ENCODE peak calls at places on chromosomes 3 and 15, in five cellular contexts. One of them, this sample, is unnamed.

GRCh38 chr3:196141052-196141865 is 59.4 kb upstream of the TFRC start:
- DNase-seq in endodermal cell: no peak
- DNase-seq in stomach: no peak
- DNase-seq in astrocyte: no peak
- DNase-seq in psoas muscle: no peak
- DNase-seq in this sample: no peak

GRCh38 chr3:29301332-29302011 is 20.6 kb downstream of the RBMS3 start:
- DNase-seq in endodermal cell: no peak
- DNase-seq in stomach: no peak
- DNase-seq in astrocyte: no peak
- DNase-seq in psoas muscle: no peak
- DNase-seq in this sample: no peak

GRCh38 chr15:25798207-25798931 is 64.8 kb downstream of the ATP10A start:
- DNase-seq in endodermal cell: no peak
- DNase-seq in stomach: no peak
- DNase-seq in astrocyte: peak
- DNase-seq in psoas muscle: no peak
- DNase-seq in this sample: no peak

GRCh38 chr3:57855281-57855680 is 99.2 kb downstream of the SLMAP start:
- DNase-seq in endodermal cell: no peak
- DNase-seq in stomach: no peak
- DNase-seq in astrocyte: peak
- DNase-seq in psoas muscle: no peak
- DNase-seq in this sample: no peak

GRCh38 chr3:142088522-142088921 is 60.8 kb downstream of the TFDP2 start:
- DNase-seq in endodermal cell: no peak
- DNase-seq in stomach: no peak
- DNase-seq in astrocyte: peak
- DNase-seq in psoas muscle: no peak
- DNase-seq in this sample: no peak

GRCh38 chr15:71114066-71114680 is 1.1 kb upstream of the THSD4 start:
- DNase-seq in endodermal cell: peak
- DNase-seq in stomach: no peak
- DNase-seq in astrocyte: no peak
- DNase-seq in psoas muscle: no peak
- DNase-seq in this sample: no peak

GRCh38 chr15:60511351-60512157 is 32.6 kb upstream of the ICE2 start:
- DNase-seq in endodermal cell: no peak
- DNase-seq in stomach: no peak
- DNase-seq in astrocyte: no peak
- DNase-seq in psoas muscle: no peak
- DNase-seq in this sample: no peak

GRCh38 chr3:75396316-75396802 is 267.8 kb upstream of the FRG2C start:
- DNase-seq in endodermal cell: no peak
- DNase-seq in stomach: no peak
- DNase-seq in astrocyte: no peak
- DNase-seq in psoas muscle: no peak
- DNase-seq in this sample: no peak

GRCh38 chr3:49867871-49868321 is 1.8 kb downstream of the CAMKV start:
- DNase-seq in endodermal cell: peak
- DNase-seq in stomach: no peak
- DNase-seq in astrocyte: peak
- DNase-seq in psoas muscle: no peak
- DNase-seq in this sample: no peak

GRCh38 chr15:39207532-39208115 is 373.3 kb upstream of the THBS1 start:
- DNase-seq in endodermal cell: no peak
- DNase-seq in stomach: no peak
- DNase-seq in astrocyte: no peak
- DNase-seq in psoas muscle: no peak
- DNase-seq in this sample: no peak

GRCh38 chr3:38957296-38957695 is 94.4 kb downstream of the SCN11A start:
- DNase-seq in endodermal cell: no peak
- DNase-seq in stomach: no peak
- DNase-seq in astrocyte: no peak
- DNase-seq in psoas muscle: no peak
- DNase-seq in this sample: no peak

GRCh38 chr15:80242802-80243201 is 9.2 kb downstream of the CTXND1 start:
- DNase-seq in endodermal cell: no peak
- DNase-seq in stomach: no peak
- DNase-seq in astrocyte: no peak
- DNase-seq in psoas muscle: no peak
- DNase-seq in this sample: no peak

GRCh38 chr15:55588070-55588817 is at the start of gene PYGO1:
- DNase-seq in endodermal cell: peak
- DNase-seq in stomach: peak
- DNase-seq in astrocyte: peak
- DNase-seq in psoas muscle: peak
- DNase-seq in this sample: no peak

GRCh38 chr15:64877435-64877834 is 34.3 kb upstream of the ANKDD1A start:
- DNase-seq in endodermal cell: no peak
- DNase-seq in stomach: peak
- DNase-seq in astrocyte: no peak
- DNase-seq in psoas muscle: peak
- DNase-seq in this sample: peak

GRCh38 chr15:58597943-58598828 is 151.3 kb downstream of the ADAM10 start:
- DNase-seq in endodermal cell: peak
- DNase-seq in stomach: no peak
- DNase-seq in astrocyte: no peak
- DNase-seq in psoas muscle: no peak
- DNase-seq in this sample: no peak

GRCh38 chr15:69357773-69358765 is 56.1 kb upstream of the KIF23 start:
- DNase-seq in endodermal cell: no peak
- DNase-seq in stomach: peak
- DNase-seq in astrocyte: peak
- DNase-seq in psoas muscle: peak
- DNase-seq in this sample: peak

GRCh38 chr3:136751259-136752045 is 726 bp downstream of the STAG1 start:
- DNase-seq in endodermal cell: peak
- DNase-seq in stomach: peak
- DNase-seq in astrocyte: peak
- DNase-seq in psoas muscle: peak
- DNase-seq in this sample: peak

GRCh38 chr3:190092250-190092649 is 28.4 kb downstream of the P3H2 start:
- DNase-seq in endodermal cell: no peak
- DNase-seq in stomach: no peak
- DNase-seq in astrocyte: peak
- DNase-seq in psoas muscle: no peak
- DNase-seq in this sample: no peak

GRCh38 chr3:13040381-13041074 is 32.7 kb downstream of the IQSEC1 start:
- DNase-seq in endodermal cell: no peak
- DNase-seq in stomach: no peak
- DNase-seq in astrocyte: no peak
- DNase-seq in psoas muscle: no peak
- DNase-seq in this sample: no peak

GRCh38 chr3:5347486-5347885 is 160.0 kb downstream of the EDEM1 start:
- DNase-seq in endodermal cell: no peak
- DNase-seq in stomach: no peak
- DNase-seq in astrocyte: no peak
- DNase-seq in psoas muscle: no peak
- DNase-seq in this sample: no peak

GRCh38 chr3:72150634-72151412 is 365.9 kb upstream of the PROK2 start:
- DNase-seq in endodermal cell: no peak
- DNase-seq in stomach: peak
- DNase-seq in astrocyte: no peak
- DNase-seq in psoas muscle: no peak
- DNase-seq in this sample: no peak

GRCh38 chr3:168071971-168072645 is 23.6 kb downstream of the GOLIM4 start:
- DNase-seq in endodermal cell: no peak
- DNase-seq in stomach: no peak
- DNase-seq in astrocyte: no peak
- DNase-seq in psoas muscle: no peak
- DNase-seq in this sample: no peak

GRCh38 chr15:70495988-70496387 is 267.4 kb downstream of the UACA start:
- DNase-seq in endodermal cell: no peak
- DNase-seq in stomach: no peak
- DNase-seq in astrocyte: no peak
- DNase-seq in psoas muscle: no peak
- DNase-seq in this sample: no peak

GRCh38 chr3:131735121-131735520 is 232.3 kb upstream of the MRPL3 start:
- DNase-seq in endodermal cell: no peak
- DNase-seq in stomach: no peak
- DNase-seq in astrocyte: peak
- DNase-seq in psoas muscle: no peak
- DNase-seq in this sample: no peak
- H3K27ac ChIP-seq in endodermal cell: no peak
- H3K27ac ChIP-seq in stomach: no peak
- H3K27ac ChIP-seq in astrocyte: peak
- H3K27ac ChIP-seq in psoas muscle: no peak
- H3K27ac ChIP-seq in this sample: no peak

GRCh38 chr3:150840733-150841515 is 64.3 kb downstream of the MINDY4B start:
- DNase-seq in endodermal cell: no peak
- DNase-seq in stomach: no peak
- DNase-seq in astrocyte: no peak
- DNase-seq in psoas muscle: no peak
- DNase-seq in this sample: no peak
- TF ChIP-seq CTCF in endodermal cell: peak
- TF ChIP-seq CTCF in stomach: no peak
- TF ChIP-seq CTCF in astrocyte: no peak
- TF ChIP-seq CTCF in psoas muscle: no peak
- TF ChIP-seq CTCF in this sample: no peak

DNA sequence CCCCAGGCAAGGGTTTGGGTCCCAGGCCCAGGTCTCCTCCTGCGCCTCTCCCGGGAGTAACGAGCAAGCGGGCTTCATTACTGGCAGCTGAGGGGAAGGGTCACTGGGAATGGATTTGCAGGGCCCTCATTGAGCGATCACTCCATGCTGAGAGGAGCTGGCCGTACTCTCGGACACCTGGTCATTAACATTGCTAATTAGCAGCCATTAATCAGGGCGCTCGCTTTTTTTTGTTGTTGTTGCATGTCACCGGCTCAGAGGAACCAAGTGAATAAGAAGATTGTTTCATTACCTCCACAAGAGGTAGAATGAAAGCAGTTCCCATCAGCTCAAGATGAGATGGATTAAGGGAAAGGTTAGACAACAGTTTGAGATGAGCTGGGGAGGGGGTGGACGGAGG is 293.0 kb upstream of the ATP11B start:
- DNase-seq in endodermal cell: peak
- DNase-seq in stomach: no peak
- DNase-seq in astrocyte: no peak
- DNase-seq in psoas muscle: no peak
- DNase-seq in this sample: no peak
- H3K27ac ChIP-seq in endodermal cell: peak
- H3K27ac ChIP-seq in stomach: no peak
- H3K27ac ChIP-seq in astrocyte: no peak
- H3K27ac ChIP-seq in psoas muscle: no peak
- H3K27ac ChIP-seq in this sample: no peak

GRCh38 chr15:38005949-38006800 is 71.7 kb downstream of the TMCO5A start:
- DNase-seq in endodermal cell: no peak
- DNase-seq in stomach: no peak
- DNase-seq in astrocyte: no peak
- DNase-seq in psoas muscle: no peak
- DNase-seq in this sample: no peak

GRCh38 chr15:38012894-38013293 is 78.5 kb downstream of the TMCO5A start:
- DNase-seq in endodermal cell: no peak
- DNase-seq in stomach: no peak
- DNase-seq in astrocyte: no peak
- DNase-seq in psoas muscle: no peak
- DNase-seq in this sample: no peak

GRCh38 chr15:38010390-38010789 is 76.0 kb downstream of the TMCO5A start:
- DNase-seq in endodermal cell: no peak
- DNase-seq in stomach: no peak
- DNase-seq in astrocyte: peak
- DNase-seq in psoas muscle: no peak
- DNase-seq in this sample: no peak
- TF ChIP-seq CTCF in endodermal cell: peak
- TF ChIP-seq CTCF in stomach: no peak
- TF ChIP-seq CTCF in astrocyte: no peak
- TF ChIP-seq CTCF in psoas muscle: no peak
- TF ChIP-seq CTCF in this sample: no peak

DNA sequence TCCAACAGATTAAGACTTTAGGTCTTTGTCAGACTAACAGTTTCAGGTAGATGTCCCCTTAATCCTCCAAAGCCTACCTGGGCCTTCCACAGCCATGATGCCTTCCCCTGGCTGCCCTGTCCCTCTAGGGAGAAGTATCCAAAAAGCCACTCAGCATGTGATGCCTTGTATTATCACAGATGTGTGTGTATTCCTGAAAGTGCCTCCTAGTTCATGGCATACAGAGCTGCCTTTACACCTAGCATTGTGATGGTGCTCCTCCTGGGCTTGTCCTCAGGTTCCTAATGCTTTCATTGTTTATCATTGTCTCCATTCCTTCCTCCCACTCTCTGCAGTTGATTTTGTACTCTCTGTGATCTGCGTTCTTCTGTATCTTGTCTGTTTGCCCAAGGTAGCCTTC is 43.6 kb downstream of the CMSS1 start:
- DNase-seq in endodermal cell: no peak
- DNase-seq in stomach: no peak
- DNase-seq in astrocyte: no peak
- DNase-seq in psoas muscle: no peak
- DNase-seq in this sample: no peak
- H3K27ac ChIP-seq in endodermal cell: no peak
- H3K27ac ChIP-seq in stomach: peak
- H3K27ac ChIP-seq in astrocyte: peak
- H3K27ac ChIP-seq in psoas muscle: peak
- H3K27ac ChIP-seq in this sample: peak

GRCh38 chr15:75422554-75422953 is 28.9 kb downstream of the SIN3A start:
- DNase-seq in endodermal cell: no peak
- DNase-seq in stomach: no peak
- DNase-seq in astrocyte: no peak
- DNase-seq in psoas muscle: no peak
- DNase-seq in this sample: no peak

GRCh38 chr15:75430259-75430658 is 21.2 kb downstream of the SIN3A start:
- DNase-seq in endodermal cell: peak
- DNase-seq in stomach: no peak
- DNase-seq in astrocyte: no peak
- DNase-seq in psoas muscle: no peak
- DNase-seq in this sample: no peak

GRCh38 chr15:75431250-75431649 is 20.2 kb downstream of the SIN3A start:
- DNase-seq in endodermal cell: no peak
- DNase-seq in stomach: no peak
- DNase-seq in astrocyte: peak
- DNase-seq in psoas muscle: no peak
- DNase-seq in this sample: no peak

GRCh38 chr15:75428152-75428551 is 23.3 kb downstream of the SIN3A start:
- DNase-seq in endodermal cell: no peak
- DNase-seq in stomach: no peak
- DNase-seq in astrocyte: no peak
- DNase-seq in psoas muscle: no peak
- DNase-seq in this sample: no peak

DNA sequence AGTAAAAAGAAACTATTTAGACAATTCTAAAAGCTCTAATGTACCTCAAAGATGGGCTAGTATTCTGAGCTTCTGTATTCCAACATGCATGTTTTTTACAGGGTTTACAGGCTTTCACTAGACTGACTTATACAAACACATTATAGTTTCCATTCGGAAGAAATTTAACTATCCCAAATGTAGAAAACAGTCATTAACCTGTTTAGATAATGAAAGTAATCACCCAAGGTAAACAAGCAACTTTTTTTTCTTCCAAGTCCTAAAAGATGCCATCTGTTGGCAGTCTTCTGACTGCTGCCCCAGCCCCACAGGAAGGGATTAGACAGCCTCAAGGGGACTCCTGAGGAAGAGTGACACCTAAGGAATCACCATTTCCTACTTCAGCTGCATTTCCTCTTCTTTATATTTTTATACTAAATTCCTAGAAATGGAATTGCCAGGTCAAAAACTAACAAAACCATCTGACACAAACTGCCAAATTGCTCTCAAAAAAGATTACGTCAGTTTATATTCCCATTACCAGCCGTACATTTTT is 25.5 kb downstream of the SIN3A start:
- DNase-seq in endodermal cell: no peak
- DNase-seq in stomach: no peak
- DNase-seq in astrocyte: no peak
- DNase-seq in psoas muscle: no peak
- DNase-seq in this sample: no peak
- TF ChIP-seq CTCF in endodermal cell: peak
- TF ChIP-seq CTCF in stomach: no peak
- TF ChIP-seq CTCF in astrocyte: no peak
- TF ChIP-seq CTCF in psoas muscle: no peak
- TF ChIP-seq CTCF in this sample: no peak